ENCODE peak calls at places on chromosomes 7 and 10, in four cellular contexts. One of them, this sample, is unnamed.
A peak's percentile ranks its signal among the peaks of the same experiment; 100 is the strongest.

GRCh38 chr10:92241158-92241500 is 49.7 kb downstream of the CPEB3 start:
- DNase-seq in astrocyte: peak; percentile 10
- DNase-seq in AG04450: no peak
- DNase-seq in PC-3: no peak
- DNase-seq in this sample: no peak

GRCh38 chr7:157870644-157871290 is 534.0 kb downstream of the DNAJB6 start:
- DNase-seq in astrocyte: no peak
- DNase-seq in AG04450: no peak
- DNase-seq in PC-3: no peak
- DNase-seq in this sample: no peak

GRCh38 chr7:122438001-122438400 is 133.5 kb upstream of the FEZF1 start:
- DNase-seq in astrocyte: no peak
- DNase-seq in AG04450: no peak
- DNase-seq in PC-3: no peak
- DNase-seq in this sample: no peak

GRCh38 chr7:28955723-28956607 is 2.2 kb downstream of the TRIL start:
- DNase-seq in astrocyte: no peak
- DNase-seq in AG04450: no peak
- DNase-seq in PC-3: peak; percentile 80
- DNase-seq in this sample: peak; percentile 22

GRCh38 chr7:116671681-116672595 is at the start of gene MET:
- DNase-seq in astrocyte: peak; percentile 51
- DNase-seq in AG04450: peak; percentile 21
- DNase-seq in PC-3: peak; percentile 90
- DNase-seq in this sample: peak; percentile 77

GRCh38 chr10:95445223-95445836 is 115.8 kb downstream of the SORBS1 start:
- DNase-seq in astrocyte: peak; percentile 78
- DNase-seq in AG04450: peak; percentile 11
- DNase-seq in PC-3: peak; percentile 85
- DNase-seq in this sample: peak; percentile 79

GRCh38 chr7:79506481-79506880 is 53.0 kb upstream of the MAGI2 start:
- DNase-seq in astrocyte: peak; percentile 68
- DNase-seq in AG04450: peak; percentile 23
- DNase-seq in PC-3: peak; percentile 20
- DNase-seq in this sample: peak; percentile 63

GRCh38 chr10:77898323-77899079 is 28.1 kb downstream of the DLG5 start:
- DNase-seq in astrocyte: no peak
- DNase-seq in AG04450: no peak
- DNase-seq in PC-3: no peak
- DNase-seq in this sample: no peak

GRCh38 chr7:65233409-65234034 is 140.1 kb upstream of the ZNF92 start:
- DNase-seq in astrocyte: no peak
- DNase-seq in AG04450: no peak
- DNase-seq in PC-3: no peak
- DNase-seq in this sample: no peak

GRCh38 chr7:52758337-52758736 is 277.1 kb upstream of the POM121L12 start:
- DNase-seq in astrocyte: no peak
- DNase-seq in AG04450: no peak
- DNase-seq in PC-3: no peak
- DNase-seq in this sample: no peak

GRCh38 chr7:158121441-158122045 is 466.1 kb downstream of the PTPRN2 start:
- DNase-seq in astrocyte: no peak
- DNase-seq in AG04450: no peak
- DNase-seq in PC-3: no peak
- DNase-seq in this sample: no peak

GRCh38 chr10:122541541-122542002 is 19.0 kb upstream of the DMBT1 start:
- DNase-seq in astrocyte: no peak
- DNase-seq in AG04450: no peak
- DNase-seq in PC-3: peak; percentile 45
- DNase-seq in this sample: peak; percentile 75

GRCh38 chr7:101319401-101319800 is 2.2 kb downstream of the IFT22 start:
- DNase-seq in astrocyte: no peak
- DNase-seq in AG04450: no peak
- DNase-seq in PC-3: no peak
- DNase-seq in this sample: no peak

GRCh38 chr10:72316748-72317435 is 37.8 kb downstream of the DNAJB12 start:
- DNase-seq in astrocyte: no peak
- DNase-seq in AG04450: no peak
- DNase-seq in PC-3: no peak
- DNase-seq in this sample: no peak

GRCh38 chr10:29861811-29862505 is 197.4 kb downstream of the JCAD start:
- DNase-seq in astrocyte: peak; percentile 90
- DNase-seq in AG04450: no peak
- DNase-seq in PC-3: peak; percentile 21
- DNase-seq in this sample: peak; percentile 96

GRCh38 chr7:28672397-28672797 is 260.1 kb downstream of the CREB5 start:
- DNase-seq in astrocyte: no peak
- DNase-seq in AG04450: no peak
- DNase-seq in PC-3: no peak
- DNase-seq in this sample: no peak

GRCh38 chr10:88932539-88933256 is 19.9 kb downstream of the ACTA2 start:
- DNase-seq in astrocyte: peak; percentile 70
- DNase-seq in AG04450: peak; percentile 62
- DNase-seq in PC-3: peak; percentile 86
- DNase-seq in this sample: peak; percentile 91

GRCh38 chr10:99983280-99983988 is 26.3 kb downstream of the DNMBP start:
- DNase-seq in astrocyte: peak; percentile 44
- DNase-seq in AG04450: no peak
- DNase-seq in PC-3: no peak
- DNase-seq in this sample: peak; percentile 94

GRCh38 chr10:123678376-123678775 is 12.2 kb downstream of the GPR26 start:
- DNase-seq in astrocyte: no peak
- DNase-seq in AG04450: no peak
- DNase-seq in PC-3: no peak
- DNase-seq in this sample: no peak

GRCh38 chr10:3107426-3107961 is 40.1 kb downstream of the PFKP start:
- DNase-seq in astrocyte: peak; percentile 98
- DNase-seq in AG04450: peak; percentile 92
- DNase-seq in PC-3: no peak
- DNase-seq in this sample: peak; percentile 99

GRCh38 chr7:80259-81236 is 111.8 kb upstream of the FAM20C start:
- DNase-seq in astrocyte: no peak
- DNase-seq in AG04450: no peak
- DNase-seq in PC-3: no peak
- DNase-seq in this sample: no peak

GRCh38 chr10:131098416-131098952 is 213.0 kb downstream of the TCERG1L start:
- DNase-seq in astrocyte: no peak
- DNase-seq in AG04450: no peak
- DNase-seq in PC-3: no peak
- DNase-seq in this sample: no peak

GRCh38 chr10:6068006-6068405 is 5.8 kb upstream of the IL2RA start:
- DNase-seq in astrocyte: no peak
- DNase-seq in AG04450: no peak
- DNase-seq in PC-3: no peak
- DNase-seq in this sample: no peak

GRCh38 chr7:134189559-134189958 is 62.4 kb downstream of the LRGUK start:
- DNase-seq in astrocyte: no peak
- DNase-seq in AG04450: no peak
- DNase-seq in PC-3: no peak
- DNase-seq in this sample: no peak
- H3K4me3 ChIP-seq in astrocyte: no peak overlapping the region
- H3K4me3 ChIP-seq in AG04450: no peak overlapping the region
- H3K4me3 ChIP-seq in PC-3: no peak overlapping the region
- H3K4me3 ChIP-seq in this sample: no peak overlapping the region

GRCh38 chr7:159141660-159142059 is 3.0 kb downstream of the VIPR2 start:
- DNase-seq in astrocyte: no peak
- DNase-seq in AG04450: no peak
- DNase-seq in PC-3: no peak
- DNase-seq in this sample: no peak
- TF ChIP-seq CTCF in astrocyte: no peak
- TF ChIP-seq CTCF in AG04450: no peak
- TF ChIP-seq CTCF in PC-3: peak; percentile 11
- TF ChIP-seq CTCF in this sample: no peak

GRCh38 chr10:62166331-62167154 is 102.1 kb downstream of the RTKN2 start:
- DNase-seq in astrocyte: no peak
- DNase-seq in AG04450: peak; percentile 43
- DNase-seq in PC-3: no peak
- DNase-seq in this sample: peak; percentile 85
- H3K4me3 ChIP-seq in astrocyte: no peak overlapping the region
- H3K4me3 ChIP-seq in AG04450: no peak overlapping the region
- H3K4me3 ChIP-seq in PC-3: no peak overlapping the region
- H3K4me3 ChIP-seq in this sample: no peak overlapping the region

GRCh38 chr10:119644215-119644826 is 6.9 kb upstream of the BAG3 start:
- DNase-seq in astrocyte: no peak
- DNase-seq in AG04450: no peak
- DNase-seq in PC-3: no peak
- DNase-seq in this sample: no peak
- TF ChIP-seq CTCF in astrocyte: no peak
- TF ChIP-seq CTCF in AG04450: peak; percentile 43
- TF ChIP-seq CTCF in PC-3: peak; percentile 12
- TF ChIP-seq CTCF in this sample: no peak

DNA sequence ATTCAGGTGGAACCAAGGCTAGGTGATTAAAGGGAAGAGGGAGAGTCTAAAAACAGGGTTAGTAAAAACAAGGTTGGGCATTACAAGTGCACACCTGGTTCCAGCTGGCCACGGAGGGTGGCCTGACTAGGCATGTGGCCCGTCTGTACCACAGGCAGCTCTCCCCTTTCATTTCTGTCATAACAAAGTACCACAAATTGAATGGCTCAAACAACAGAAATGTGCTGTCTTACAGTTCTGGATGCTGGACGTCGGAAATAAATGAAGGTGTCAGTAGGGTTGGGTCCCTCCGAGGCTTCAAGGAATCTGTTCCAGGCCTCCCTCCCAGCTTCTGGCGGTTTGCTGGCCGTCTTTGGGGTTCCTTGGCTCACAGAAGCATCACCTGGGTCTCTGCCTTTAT is 13.4 kb upstream of the WDR86 start:
- DNase-seq in astrocyte: no peak
- DNase-seq in AG04450: no peak
- DNase-seq in PC-3: no peak
- DNase-seq in this sample: no peak
- H3K4me3 ChIP-seq in astrocyte: no peak overlapping the region
- H3K4me3 ChIP-seq in AG04450: no peak overlapping the region
- H3K4me3 ChIP-seq in PC-3: no peak overlapping the region
- H3K4me3 ChIP-seq in this sample: no peak overlapping the region